ENCODE peak calls at places on chromosomes 16 and 17, in four cellular contexts. One of them, this sample, is unnamed.

GRCh38 chr17:20092973-20093626 is 83.9 kb downstream of the SPECC1 start:
- DNase-seq in pancreas: no peak
- DNase-seq in NCI-H226: no peak
- DNase-seq in HEK293T: no peak
- DNase-seq in this sample: no peak

GRCh38 chr17:8837438-8838075 is 29.9 kb downstream of the PIK3R6 start:
- DNase-seq in pancreas: no peak
- DNase-seq in NCI-H226: peak
- DNase-seq in HEK293T: no peak
- DNase-seq in this sample: no peak

GRCh38 chr17:65278050-65278819 is 141.1 kb downstream of the RGS9 start:
- DNase-seq in pancreas: peak
- DNase-seq in NCI-H226: no peak
- DNase-seq in HEK293T: peak
- DNase-seq in this sample: no peak

GRCh38 chr16:29971304-29971703 is 2.4 kb upstream of the TAOK2 start:
- DNase-seq in pancreas: no peak
- DNase-seq in NCI-H226: no peak
- DNase-seq in HEK293T: no peak
- DNase-seq in this sample: no peak

GRCh38 chr17:41648411-41649195 is 24.2 kb upstream of the KRT17 start:
- DNase-seq in pancreas: peak
- DNase-seq in NCI-H226: peak
- DNase-seq in HEK293T: peak
- DNase-seq in this sample: peak

GRCh38 chr17:1907818-1908698 is 78.3 kb downstream of the RPA1 start:
- DNase-seq in pancreas: peak
- DNase-seq in NCI-H226: no peak
- DNase-seq in HEK293T: no peak
- DNase-seq in this sample: no peak

GRCh38 chr17:6255331-6255730 is 179.6 kb downstream of the AIPL1 start:
- DNase-seq in pancreas: no peak
- DNase-seq in NCI-H226: no peak
- DNase-seq in HEK293T: no peak
- DNase-seq in this sample: no peak

GRCh38 chr16:72928089-72928981 is 119.6 kb downstream of the ZFHX3 start:
- DNase-seq in pancreas: no peak
- DNase-seq in NCI-H226: no peak
- DNase-seq in HEK293T: no peak
- DNase-seq in this sample: no peak

GRCh38 chr16:24984903-24985675 is 30.1 kb downstream of the ARHGAP17 start:
- DNase-seq in pancreas: no peak
- DNase-seq in NCI-H226: no peak
- DNase-seq in HEK293T: no peak
- DNase-seq in this sample: no peak

GRCh38 chr16:87012954-87013938 is 303.9 kb downstream of the C16orf95 start:
- DNase-seq in pancreas: no peak
- DNase-seq in NCI-H226: no peak
- DNase-seq in HEK293T: no peak
- DNase-seq in this sample: no peak

GRCh38 chr16:77330332-77331043 is 104.3 kb downstream of the ADAMTS18 start:
- DNase-seq in pancreas: no peak
- DNase-seq in NCI-H226: no peak
- DNase-seq in HEK293T: no peak
- DNase-seq in this sample: no peak

GRCh38 chr17:42659079-42659931 is at the start of gene TUBG2:
- DNase-seq in pancreas: peak
- DNase-seq in NCI-H226: peak
- DNase-seq in HEK293T: peak
- DNase-seq in this sample: peak

GRCh38 chr16:89912627-89913026 is 6.0 kb upstream of the MC1R start:
- DNase-seq in pancreas: peak
- DNase-seq in NCI-H226: no peak
- DNase-seq in HEK293T: no peak
- DNase-seq in this sample: no peak

GRCh38 chr17:28551421-28552186 is 820 bp downstream of the UNC119 start:
- DNase-seq in pancreas: no peak
- DNase-seq in NCI-H226: no peak
- DNase-seq in HEK293T: peak
- DNase-seq in this sample: no peak

GRCh38 chr16:49158029-49158642 is 123.5 kb downstream of the CBLN1 start:
- DNase-seq in pancreas: no peak
- DNase-seq in NCI-H226: peak
- DNase-seq in HEK293T: peak
- DNase-seq in this sample: no peak

GRCh38 chr16:59210955-59211541 is 476.9 kb upstream of the GOT2 start:
- DNase-seq in pancreas: no peak
- DNase-seq in NCI-H226: peak
- DNase-seq in HEK293T: no peak
- DNase-seq in this sample: no peak

GRCh38 chr16:90022209-90023077 is 3.2 kb upstream of the DBNDD1 start:
- DNase-seq in pancreas: peak
- DNase-seq in NCI-H226: peak
- DNase-seq in HEK293T: peak
- DNase-seq in this sample: peak

GRCh38 chr17:78075545-78075944 is 53.0 kb downstream of the TMC6 start:
- DNase-seq in pancreas: no peak
- DNase-seq in NCI-H226: no peak
- DNase-seq in HEK293T: no peak
- DNase-seq in this sample: no peak

GRCh38 chr17:45783593-45784292 is 377 bp upstream of the CRHR1 start:
- DNase-seq in pancreas: no peak
- DNase-seq in NCI-H226: no peak
- DNase-seq in HEK293T: peak
- DNase-seq in this sample: peak

GRCh38 chr16:70553645-70554044 is 30.0 kb downstream of the SF3B3 start:
- DNase-seq in pancreas: no peak
- DNase-seq in NCI-H226: no peak
- DNase-seq in HEK293T: no peak
- DNase-seq in this sample: no peak